ENCODE peak calls at places on chromosomes 3 and 15, in ten cellular contexts. I is stimulated activated naive CD4-positive, alpha-beta T cell; H is MCF 10A; P is right atrium auricular region; L is stimulated activated CD8-positive, alpha-beta memory T cell treated with anti-CD3 and anti-CD28 coated beads, Interleukin-7, amount 100 ng/mL, for 48 hours; F is AG08395; W is adrenal gland; S is BJ; O is activated CD4-positive, CD25-positive, alpha-beta regulatory T cell; B is iris pigment epithelial cell. Z is an unnamed sample.

GRCh38 chr15:63250312-63250965 is 27.0 kb upstream of the APH1B start:
- DNase-seq in H (peak; percentile 40), O (no peak), F (peak; percentile 94), P (no peak), B (peak; percentile 98), I (no peak), S (peak; percentile 95), W (no peak), L (no peak), Z (no peak)

GRCh38 chr3:101998256-101998926 is 149.1 kb downstream of the NFKBIZ start:
- DNase-seq in S (peak; percentile 68), B (no peak), H (no peak), W (no peak), P (no peak), F (no peak), L (no peak), I (no peak), O (no peak), Z (no peak)

GRCh38 chr15:48596841-48597240 is 48.7 kb downstream of the FBN1 start:
- DNase-seq in W (no peak), L (no peak), I (no peak), O (no peak), H (no peak), B (no peak), S (no peak), F (no peak), P (no peak), Z (no peak)

GRCh38 chr3:13716540-13717221 is 163.2 kb downstream of the WNT7A start:
- DNase-seq in L (no peak), O (no peak), F (no peak), I (no peak), B (no peak), H (no peak), P (peak; percentile 49), S (no peak), W (no peak), Z (no peak)

GRCh38 chr3:3307491-3307890 is 128.0 kb upstream of the CRBN start:
- DNase-seq in B (no peak), L (no peak), W (no peak), S (no peak), F (no peak), I (no peak), O (no peak), H (no peak), P (no peak), Z (no peak)

GRCh38 chr3:123076496-123077418 is 9.9 kb downstream of the PDIA5 start:
- DNase-seq in H (peak; percentile 52), B (no peak), I (no peak), O (no peak), F (no peak), S (no peak), L (no peak), P (peak; percentile 71), W (peak; percentile 80), Z (peak; percentile 83)

GRCh38 chr3:112770026-112770626 is 76.5 kb downstream of the CD200R1L start:
- DNase-seq in W (no peak), L (peak; percentile 47), S (no peak), B (peak; percentile 83), I (no peak), H (peak; percentile 48), P (no peak), O (no peak), F (peak; percentile 29), Z (no peak)

GRCh38 chr15:75140080-75140879 is 61.4 kb upstream of the C15orf39 start:
- DNase-seq in H (no peak), F (no peak), I (no peak), L (no peak), B (no peak), S (no peak), P (no peak), O (no peak), W (peak; percentile 45), Z (no peak)

GRCh38 chr3:37074178-37074577 is 80.9 kb downstream of the MLH1 start:
- DNase-seq in L (no peak), S (no peak), W (no peak), I (no peak), O (no peak), H (peak; percentile 33), P (no peak), B (peak; percentile 86), F (peak; percentile 67), Z (no peak)

GRCh38 chr3:24843955-24844354 is 349.3 kb upstream of the THRB start:
- DNase-seq in W (no peak), F (no peak), O (no peak), B (no peak), I (no peak), L (no peak), S (no peak), P (no peak), H (no peak), Z (no peak)

GRCh38 chr15:94110476-94111130 is 120.8 kb upstream of the MCTP2 start:
- DNase-seq in W (no peak), S (no peak), P (no peak), B (no peak), O (no peak), I (no peak), H (no peak), F (no peak), L (no peak), Z (no peak)

GRCh38 chr15:51132384-51133139 is 37.9 kb upstream of the TNFAIP8L3 start:
- DNase-seq in I (no peak), B (peak; percentile 99), W (peak; percentile 64), S (peak; percentile 82), L (no peak), H (peak; percentile 94), P (peak; percentile 67), F (peak; percentile 85), O (no peak), Z (no peak)

GRCh38 chr3:64214697-64215018 is 10.6 kb downstream of the PRICKLE2 start:
- DNase-seq in H (peak; percentile 75), B (peak; percentile 78), O (no peak), F (no peak), I (no peak), P (peak; percentile 72), L (no peak), W (no peak), S (no peak), Z (no peak)

GRCh38 chr3:71389911-71390573 is 193.5 kb downstream of the FOXP1 start:
- DNase-seq in B (peak; percentile 81), L (no peak), O (no peak), S (no peak), H (peak; percentile 54), P (peak; percentile 68), F (no peak), W (no peak), I (peak; percentile 31), Z (no peak)

GRCh38 chr3:156449712-156450574 is 105.0 kb downstream of the SSR3 start:
- DNase-seq in B (peak; percentile 40), W (no peak), O (no peak), H (peak; percentile 48), L (no peak), P (no peak), I (no peak), F (peak; percentile 47), S (no peak), Z (no peak)

Z was measured in NCI-H2107.